ENCODE peak calls at places on chromosomes 11 and 22, in eight cellular contexts. One of them, this sample, is unnamed.

GRCh38 chr11:90204832-90205646 is 17.8 kb downstream of the CHORDC1 start:
- DNase-seq in H54: no peak
- DNase-seq in effector memory CD8-positive, alpha-beta T cell: no peak
- DNase-seq in HEK293T: peak
- DNase-seq in CD4-positive, alpha-beta T cell: no peak
- DNase-seq in GM13977: peak
- DNase-seq in activated CD4-positive, alpha-beta T cell treated with anti-CD3 and anti-CD28 coated beads, Interleukin-2, amount 50 U/mL, for 4 hours: no peak
- DNase-seq in left lung: no peak
- DNase-seq in this sample: no peak

GRCh38 chr11:116852261-116853125 is 15.1 kb upstream of the APOA1 start:
- DNase-seq in H54: no peak
- DNase-seq in effector memory CD8-positive, alpha-beta T cell: no peak
- DNase-seq in HEK293T: no peak
- DNase-seq in CD4-positive, alpha-beta T cell: no peak
- DNase-seq in GM13977: no peak
- DNase-seq in activated CD4-positive, alpha-beta T cell treated with anti-CD3 and anti-CD28 coated beads, Interleukin-2, amount 50 U/mL, for 4 hours: no peak
- DNase-seq in left lung: no peak
- DNase-seq in this sample: no peak

GRCh38 chr11:78414321-78415051 is 3.1 kb downstream of the GAB2 start:
- DNase-seq in H54: peak
- DNase-seq in effector memory CD8-positive, alpha-beta T cell: no peak
- DNase-seq in HEK293T: peak
- DNase-seq in CD4-positive, alpha-beta T cell: no peak
- DNase-seq in GM13977: peak
- DNase-seq in activated CD4-positive, alpha-beta T cell treated with anti-CD3 and anti-CD28 coated beads, Interleukin-2, amount 50 U/mL, for 4 hours: no peak
- DNase-seq in left lung: no peak
- DNase-seq in this sample: no peak

GRCh38 chr22:23591846-23592245 is 11.8 kb upstream of the IGLL1 start:
- DNase-seq in H54: no peak
- DNase-seq in effector memory CD8-positive, alpha-beta T cell: no peak
- DNase-seq in HEK293T: no peak
- DNase-seq in CD4-positive, alpha-beta T cell: no peak
- DNase-seq in GM13977: peak
- DNase-seq in activated CD4-positive, alpha-beta T cell treated with anti-CD3 and anti-CD28 coated beads, Interleukin-2, amount 50 U/mL, for 4 hours: no peak
- DNase-seq in left lung: no peak
- DNase-seq in this sample: peak

GRCh38 chr22:32583921-32584335 is 109.3 kb downstream of the FBXO7 start:
- DNase-seq in H54: no peak
- DNase-seq in effector memory CD8-positive, alpha-beta T cell: no peak
- DNase-seq in HEK293T: no peak
- DNase-seq in CD4-positive, alpha-beta T cell: no peak
- DNase-seq in GM13977: no peak
- DNase-seq in activated CD4-positive, alpha-beta T cell treated with anti-CD3 and anti-CD28 coated beads, Interleukin-2, amount 50 U/mL, for 4 hours: no peak
- DNase-seq in left lung: no peak
- DNase-seq in this sample: no peak

GRCh38 chr11:128171496-128171895 is 415.9 kb downstream of the ETS1 start:
- DNase-seq in H54: no peak
- DNase-seq in effector memory CD8-positive, alpha-beta T cell: no peak
- DNase-seq in HEK293T: no peak
- DNase-seq in CD4-positive, alpha-beta T cell: no peak
- DNase-seq in GM13977: no peak
- DNase-seq in activated CD4-positive, alpha-beta T cell treated with anti-CD3 and anti-CD28 coated beads, Interleukin-2, amount 50 U/mL, for 4 hours: no peak
- DNase-seq in left lung: no peak
- DNase-seq in this sample: no peak

GRCh38 chr11:114678125-114679036 is at the start of gene NXPE2:
- DNase-seq in H54: no peak
- DNase-seq in effector memory CD8-positive, alpha-beta T cell: no peak
- DNase-seq in HEK293T: no peak
- DNase-seq in CD4-positive, alpha-beta T cell: no peak
- DNase-seq in GM13977: no peak
- DNase-seq in activated CD4-positive, alpha-beta T cell treated with anti-CD3 and anti-CD28 coated beads, Interleukin-2, amount 50 U/mL, for 4 hours: no peak
- DNase-seq in left lung: no peak
- DNase-seq in this sample: no peak

GRCh38 chr22:17705565-17706450 is 67.3 kb downstream of the BCL2L13 start:
- DNase-seq in H54: no peak
- DNase-seq in effector memory CD8-positive, alpha-beta T cell: no peak
- DNase-seq in HEK293T: no peak
- DNase-seq in CD4-positive, alpha-beta T cell: no peak
- DNase-seq in GM13977: no peak
- DNase-seq in activated CD4-positive, alpha-beta T cell treated with anti-CD3 and anti-CD28 coated beads, Interleukin-2, amount 50 U/mL, for 4 hours: no peak
- DNase-seq in left lung: no peak
- DNase-seq in this sample: no peak